ENCODE peak calls at places on chromosomes 7 and 10, in eight cellular contexts. S, C, U, X, L, W, O and T are unnamed samples.

GRCh38 chr10:101060951-101061813 is 607 bp upstream of the KAZALD1 start:
- DNase-seq in S (peak; percentile 89), C (peak; percentile 97), U (peak; percentile 77), X (peak; percentile 98), L (peak; percentile 91), W (peak; percentile 86), O (peak; percentile 94), T (peak; percentile 88)

GRCh38 chr10:7409732-7410168 is 1.1 kb downstream of the SFMBT2 start:
- DNase-seq in S (peak; percentile 4), C (peak; percentile 44), U (no peak), X (no peak), L (no peak), W (peak; percentile 4), O (no peak), T (no peak)

GRCh38 chr10:125011171-125011925 is 69.4 kb downstream of the ZRANB1 start:
- DNase-seq in S (no peak), C (no peak), U (no peak), X (peak; percentile 14), L (no peak), W (no peak), O (no peak), T (no peak)

GRCh38 chr7:66452165-66452564 is 176.5 kb upstream of the KCTD7 start:
- DNase-seq in S (peak; percentile 58), C (no peak), U (peak; percentile 50), X (no peak), L (peak; percentile 30), W (peak; percentile 16), O (no peak), T (no peak)

GRCh38 chr7:130394421-130395188 is 14.3 kb downstream of the CPA1 start:
- DNase-seq in S (no peak), C (peak; percentile 48), U (no peak), X (no peak), L (no peak), W (no peak), O (no peak), T (no peak)

GRCh38 chr10:105691811-105692210 is 1050.7 kb downstream of the SORCS3 start:
- DNase-seq in S (peak; percentile 12), C (peak; percentile 30), U (peak; percentile 1), X (no peak), L (no peak), W (no peak), O (no peak), T (no peak)

GRCh38 chr10:44353128-44353390 is 31.8 kb downstream of the CXCL12 start:
- DNase-seq in S (no peak), C (no peak), U (no peak), X (no peak), L (no peak), W (no peak), O (no peak), T (no peak)

GRCh38 chr7:144019457-144019856 is 19.3 kb downstream of the OR6B1 start:
- DNase-seq in S (peak; percentile 87), C (no peak), U (peak; percentile 84), X (no peak), L (peak; percentile 91), W (peak; percentile 77), O (no peak), T (peak; percentile 62)

GRCh38 chr7:84022686-84023308 is 171.8 kb downstream of the SEMA3A start:
- DNase-seq in S (peak; percentile 53), C (no peak), U (peak; percentile 38), X (peak; percentile 22), L (peak; percentile 37), W (no peak), O (no peak), T (no peak)

GRCh38 chr7:44285561-44285960 is 39.8 kb downstream of the CAMK2B start:
- DNase-seq in S (no peak), C (no peak), U (no peak), X (peak; percentile 5), L (no peak), W (no peak), O (no peak), T (no peak)

GRCh38 chr7:32616625-32617024 is 121.3 kb downstream of the AVL9 start:
- DNase-seq in S (peak; percentile 94), C (no peak), U (peak; percentile 91), X (no peak), L (peak; percentile 74), W (peak; percentile 91), O (peak; percentile 34), T (no peak)

GRCh38 chr10:43211030-43211429 is 55.8 kb downstream of the RASGEF1A start:
- DNase-seq in S (peak; percentile 55), C (no peak), U (peak; percentile 34), X (no peak), L (peak; percentile 15), W (peak; percentile 42), O (no peak), T (no peak)

GRCh38 chr10:14386202-14386593 is 55.5 kb upstream of the FRMD4A start:
- DNase-seq in S (peak; percentile 97), C (peak; percentile 60), U (peak; percentile 97), X (no peak), L (peak; percentile 96), W (peak; percentile 73), O (no peak), T (peak; percentile 64)

GRCh38 chr7:75647709-75648438 is 90.9 kb downstream of the HIP1 start:
- DNase-seq in S (no peak), C (no peak), U (no peak), X (no peak), L (no peak), W (no peak), O (no peak), T (no peak)

GRCh38 chr10:74589226-74589673 is 237.2 kb upstream of the KAT6B start:
- DNase-seq in S (peak; percentile 99), C (peak; percentile 85), U (peak; percentile 99), X (peak; percentile 50), L (peak; percentile 99), W (peak; percentile 100), O (peak; percentile 92), T (peak; percentile 94)

GRCh38 chr7:5419523-5420107 is 4.0 kb downstream of the TNRC18 start:
- DNase-seq in S (peak; percentile 20), C (no peak), U (no peak), X (peak; percentile 69), L (no peak), W (no peak), O (peak; percentile 30), T (no peak)

GRCh38 chr7:150945171-150945852 is 32.8 kb downstream of the KCNH2 start:
- DNase-seq in S (no peak), C (no peak), U (no peak), X (peak; percentile 16), L (no peak), W (no peak), O (no peak), T (no peak)

GRCh38 chr10:75140246-75140645 is 28.8 kb downstream of the SAMD8 start:
- DNase-seq in S (no peak), C (no peak), U (no peak), X (no peak), L (no peak), W (no peak), O (no peak), T (no peak)

GRCh38 chr10:13729959-13730358 is 143.2 kb downstream of the PRPF18 start:
- DNase-seq in S (no peak), C (no peak), U (no peak), X (no peak), L (no peak), W (no peak), O (no peak), T (no peak)

GRCh38 chr7:139889186-139889871 is 60.3 kb downstream of the TBXAS1 start:
- DNase-seq in S (peak; percentile 52), C (peak; percentile 19), U (peak; percentile 42), X (no peak), L (peak; percentile 50), W (peak; percentile 86), O (no peak), T (no peak)

GRCh38 chr7:46633816-46634215 is 712.7 kb upstream of the IGFBP3 start:
- DNase-seq in S (peak; percentile 39), C (no peak), U (no peak), X (no peak), L (peak; percentile 7), W (no peak), O (no peak), T (no peak)

GRCh38 chr7:151899513-151900360 is 22.8 kb upstream of the PRKAG2 start:
- DNase-seq in S (no peak), C (no peak), U (no peak), X (no peak), L (no peak), W (no peak), O (no peak), T (no peak)

GRCh38 chr10:1577371-1577770 is 160.0 kb downstream of the ADARB2 start:
- DNase-seq in S (no peak), C (no peak), U (no peak), X (no peak), L (no peak), W (no peak), O (no peak), T (no peak)
- H3K4me3 ChIP-seq in S (no peak overlapping the region), C (no peak overlapping the region), U (no peak overlapping the region), X (no peak overlapping the region), L (no peak overlapping the region), W (no peak overlapping the region), O (no peak overlapping the region), T (no peak overlapping the region)

GRCh38 chr10:64863836-64864235 is 1342.6 kb downstream of the REEP3 start:
- DNase-seq in S (no peak), C (no peak), U (no peak), X (no peak), L (no peak), W (no peak), O (no peak), T (no peak)

DNA sequence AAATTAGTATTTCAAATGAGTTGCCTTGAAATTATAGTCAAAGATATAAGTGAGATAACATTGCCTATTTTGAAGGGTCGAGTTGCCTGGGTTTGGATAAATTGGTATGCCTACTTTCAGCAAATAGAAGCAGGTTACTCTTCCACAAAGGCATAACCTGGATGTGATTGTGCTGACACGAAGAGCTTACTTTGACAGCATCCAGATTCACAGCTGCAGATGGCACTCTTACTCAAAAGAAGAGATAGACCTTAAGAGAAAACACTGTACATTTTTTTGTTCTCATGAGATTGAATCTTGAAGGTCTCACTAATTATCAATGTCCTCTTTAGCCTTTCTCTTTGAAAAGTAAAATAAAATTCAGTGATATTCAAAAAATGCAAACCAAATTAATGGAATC is 1338.7 kb downstream of the REEP3 start:
- DNase-seq in S (no peak), C (no peak), U (no peak), X (no peak), L (no peak), W (no peak), O (no peak), T (no peak)
- TF ChIP-seq CTCF in S (no peak), C (no peak), U (no peak), X (no peak), L (no peak), W (no peak), O (no peak), T (no peak)

GRCh38 chr10:130141878-130142277 is 5.7 kb downstream of the GLRX3 start:
- DNase-seq in S (no peak), C (peak; percentile 75), U (no peak), X (no peak), L (no peak), W (no peak), O (no peak), T (no peak)
- H3K4me3 ChIP-seq in S (no peak overlapping the region), C (peak overlapping the region; percentile 4), U (no peak overlapping the region), X (no peak overlapping the region), L (no peak overlapping the region), W (no peak overlapping the region), O (no peak overlapping the region), T (no peak overlapping the region)

DNA sequence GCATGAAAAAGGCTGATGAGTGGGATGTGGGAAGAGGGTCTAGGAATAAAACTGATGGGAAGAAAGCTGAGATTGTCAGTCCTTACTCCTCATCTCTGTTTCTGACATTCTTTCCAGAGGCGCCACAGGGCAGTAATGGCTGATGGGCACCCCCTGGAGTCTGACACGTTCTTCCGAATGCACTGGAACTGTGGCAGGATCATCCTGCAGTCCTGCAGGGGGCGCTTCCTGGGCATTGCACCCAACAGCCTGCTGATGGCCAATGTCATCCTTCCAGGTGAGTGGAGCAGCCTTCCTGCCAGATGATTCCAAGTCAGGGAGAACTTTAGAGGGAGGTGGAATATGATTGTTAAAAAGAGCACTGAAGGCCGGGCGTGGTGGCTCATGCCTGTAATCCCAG is 4.8 kb downstream of the FSCN3 start:
- DNase-seq in S (no peak), C (no peak), U (no peak), X (no peak), L (no peak), W (peak; percentile 21), O (no peak), T (no peak)
- TF ChIP-seq CTCF in S (peak; percentile 26), C (peak; percentile 36), U (no peak), X (no peak), L (peak; percentile 28), W (peak; percentile 50), O (no peak), T (peak; percentile 25)